ENCODE peak calls at places on chromosome 4, in ten cellular contexts. One of them, this sample, is unnamed. For H3K4me1, the result is how much of the 10 kb centered on the place peaks cover.

GRCh38 chr4:113871080-113871479 is 108.4 kb downstream of the ARSJ start:
- DNase-seq in Peyer's patch: no peak
- DNase-seq in uterus: no peak
- DNase-seq in A549: no peak
- DNase-seq in H1: no peak
- DNase-seq in esophagus squamous epithelium: no peak
- DNase-seq in adrenal gland: no peak
- DNase-seq in thyroid gland: no peak
- DNase-seq in HepG2: no peak
- DNase-seq in spleen: no peak
- DNase-seq in this sample: no peak

GRCh38 chr4:1540601-1541375 is 134.5 kb upstream of the NKX1-1 start:
- DNase-seq in thyroid gland: no peak
- DNase-seq in HepG2: no peak
- DNase-seq in H1: no peak
- DNase-seq in esophagus squamous epithelium: no peak
- DNase-seq in uterus: no peak
- DNase-seq in A549: no peak
- DNase-seq in spleen: no peak
- DNase-seq in adrenal gland: no peak
- DNase-seq in Peyer's patch: no peak
- DNase-seq in this sample: no peak

GRCh38 chr4:108018038-108018883 is 28.6 kb downstream of the HADH start:
- DNase-seq in HepG2: peak
- DNase-seq in H1: peak
- DNase-seq in A549: peak
- DNase-seq in esophagus squamous epithelium: no peak
- DNase-seq in spleen: peak
- DNase-seq in thyroid gland: peak
- DNase-seq in uterus: peak
- DNase-seq in adrenal gland: peak
- DNase-seq in Peyer's patch: peak
- DNase-seq in this sample: peak

GRCh38 chr4:42150653-42151567 is 1.5 kb downstream of the BEND4 start:
- DNase-seq in HepG2: no peak
- DNase-seq in thyroid gland: no peak
- DNase-seq in uterus: no peak
- DNase-seq in esophagus squamous epithelium: no peak
- DNase-seq in adrenal gland: no peak
- DNase-seq in H1: no peak
- DNase-seq in spleen: peak
- DNase-seq in A549: no peak
- DNase-seq in Peyer's patch: peak
- DNase-seq in this sample: peak

GRCh38 chr4:71026086-71026485 is 32.6 kb downstream of the DCK start:
- DNase-seq in esophagus squamous epithelium: no peak
- DNase-seq in Peyer's patch: no peak
- DNase-seq in spleen: no peak
- DNase-seq in thyroid gland: peak
- DNase-seq in A549: peak
- DNase-seq in adrenal gland: peak
- DNase-seq in H1: no peak
- DNase-seq in HepG2: peak
- DNase-seq in uterus: no peak
- DNase-seq in this sample: peak

GRCh38 chr4:17846256-17846655 is 35.5 kb downstream of the NCAPG start:
- DNase-seq in H1: no peak
- DNase-seq in uterus: no peak
- DNase-seq in esophagus squamous epithelium: no peak
- DNase-seq in A549: no peak
- DNase-seq in adrenal gland: no peak
- DNase-seq in HepG2: no peak
- DNase-seq in spleen: no peak
- DNase-seq in thyroid gland: no peak
- DNase-seq in Peyer's patch: no peak
- DNase-seq in this sample: no peak

GRCh38 chr4:155629183-155629825 is 37.3 kb upstream of the GUCY1A1 start:
- DNase-seq in spleen: no peak
- DNase-seq in uterus: no peak
- DNase-seq in esophagus squamous epithelium: no peak
- DNase-seq in A549: no peak
- DNase-seq in Peyer's patch: no peak
- DNase-seq in HepG2: no peak
- DNase-seq in thyroid gland: no peak
- DNase-seq in H1: no peak
- DNase-seq in adrenal gland: no peak
- DNase-seq in this sample: no peak

GRCh38 chr4:26687728-26688127 is 103.8 kb downstream of the TBC1D19 start:
- DNase-seq in thyroid gland: no peak
- DNase-seq in esophagus squamous epithelium: no peak
- DNase-seq in A549: no peak
- DNase-seq in spleen: no peak
- DNase-seq in H1: no peak
- DNase-seq in uterus: no peak
- DNase-seq in adrenal gland: no peak
- DNase-seq in Peyer's patch: no peak
- DNase-seq in HepG2: no peak
- DNase-seq in this sample: no peak

GRCh38 chr4:151014521-151015457 is at the start of gene LRBA:
- DNase-seq in HepG2: peak
- DNase-seq in thyroid gland: peak
- DNase-seq in H1: peak
- DNase-seq in adrenal gland: peak
- DNase-seq in uterus: peak
- DNase-seq in Peyer's patch: peak
- DNase-seq in spleen: peak
- DNase-seq in esophagus squamous epithelium: peak
- DNase-seq in A549: peak
- DNase-seq in this sample: peak

GRCh38 chr4:57064811-57065711 is 45.1 kb downstream of the IGFBP7 start:
- DNase-seq in spleen: no peak
- DNase-seq in Peyer's patch: no peak
- DNase-seq in adrenal gland: peak
- DNase-seq in thyroid gland: peak
- DNase-seq in HepG2: no peak
- DNase-seq in uterus: peak
- DNase-seq in esophagus squamous epithelium: no peak
- DNase-seq in H1: no peak
- DNase-seq in A549: peak
- DNase-seq in this sample: peak

GRCh38 chr4:57501715-57502114 is 391.5 kb upstream of the IGFBP7 start:
- DNase-seq in HepG2: no peak
- DNase-seq in A549: peak
- DNase-seq in H1: no peak
- DNase-seq in thyroid gland: peak
- DNase-seq in Peyer's patch: no peak
- DNase-seq in adrenal gland: no peak
- DNase-seq in esophagus squamous epithelium: no peak
- DNase-seq in spleen: no peak
- DNase-seq in uterus: no peak
- DNase-seq in this sample: no peak

GRCh38 chr4:4969298-4969697 is 50.0 kb downstream of the CYTL1 start:
- DNase-seq in H1: no peak
- DNase-seq in HepG2: no peak
- DNase-seq in spleen: no peak
- DNase-seq in adrenal gland: peak
- DNase-seq in uterus: peak
- DNase-seq in Peyer's patch: no peak
- DNase-seq in esophagus squamous epithelium: no peak
- DNase-seq in thyroid gland: no peak
- DNase-seq in A549: peak
- DNase-seq in this sample: no peak
- TF ChIP-seq POLR2A in H1: no peak
- TF ChIP-seq POLR2A in HepG2: no peak
- TF ChIP-seq POLR2A in spleen: no peak
- TF ChIP-seq POLR2A in adrenal gland: no peak
- TF ChIP-seq POLR2A in uterus: no peak
- TF ChIP-seq POLR2A in Peyer's patch: no peak
- TF ChIP-seq POLR2A in esophagus squamous epithelium: no peak
- TF ChIP-seq POLR2A in thyroid gland: no peak
- TF ChIP-seq POLR2A in A549: no peak
- TF ChIP-seq POLR2A in this sample: no peak

GRCh38 chr4:183399166-183399565 is 45.3 kb upstream of the CDKN2AIP start:
- DNase-seq in adrenal gland: no peak
- DNase-seq in uterus: no peak
- DNase-seq in A549: no peak
- DNase-seq in thyroid gland: no peak
- DNase-seq in esophagus squamous epithelium: no peak
- DNase-seq in H1: no peak
- DNase-seq in HepG2: no peak
- DNase-seq in Peyer's patch: no peak
- DNase-seq in spleen: no peak
- DNase-seq in this sample: no peak

GRCh38 chr4:183399616-183400015 is 44.8 kb upstream of the CDKN2AIP start:
- DNase-seq in HepG2: no peak
- DNase-seq in uterus: no peak
- DNase-seq in A549: no peak
- DNase-seq in spleen: no peak
- DNase-seq in esophagus squamous epithelium: no peak
- DNase-seq in adrenal gland: no peak
- DNase-seq in H1: no peak
- DNase-seq in thyroid gland: no peak
- DNase-seq in Peyer's patch: no peak
- DNase-seq in this sample: no peak

GRCh38 chr4:183398298-183399129 is 45.9 kb upstream of the CDKN2AIP start:
- DNase-seq in HepG2: peak
- DNase-seq in A549: peak
- DNase-seq in spleen: peak
- DNase-seq in Peyer's patch: peak
- DNase-seq in uterus: peak
- DNase-seq in esophagus squamous epithelium: peak
- DNase-seq in H1: peak
- DNase-seq in thyroid gland: peak
- DNase-seq in adrenal gland: peak
- DNase-seq in this sample: peak

GRCh38 chr4:183396187-183396738 is 48.2 kb upstream of the CDKN2AIP start:
- DNase-seq in uterus: no peak
- DNase-seq in HepG2: no peak
- DNase-seq in Peyer's patch: no peak
- DNase-seq in spleen: no peak
- DNase-seq in adrenal gland: no peak
- DNase-seq in A549: no peak
- DNase-seq in esophagus squamous epithelium: no peak
- DNase-seq in thyroid gland: no peak
- DNase-seq in H1: no peak
- DNase-seq in this sample: no peak

GRCh38 chr4:183397741-183398297 is 46.6 kb upstream of the CDKN2AIP start:
- DNase-seq in esophagus squamous epithelium: no peak
- DNase-seq in H1: no peak
- DNase-seq in adrenal gland: no peak
- DNase-seq in thyroid gland: no peak
- DNase-seq in uterus: no peak
- DNase-seq in A549: no peak
- DNase-seq in HepG2: no peak
- DNase-seq in Peyer's patch: no peak
- DNase-seq in spleen: no peak
- DNase-seq in this sample: no peak
- H3K27ac ChIP-seq in esophagus squamous epithelium: peak
- H3K27ac ChIP-seq in H1: no peak
- H3K27ac ChIP-seq in adrenal gland: no peak
- H3K27ac ChIP-seq in thyroid gland: no peak
- H3K27ac ChIP-seq in uterus: no peak
- H3K27ac ChIP-seq in A549: peak
- H3K27ac ChIP-seq in HepG2: no peak
- H3K27ac ChIP-seq in Peyer's patch: no peak
- H3K27ac ChIP-seq in spleen: no peak
- H3K27ac ChIP-seq in this sample: no peak

DNA sequence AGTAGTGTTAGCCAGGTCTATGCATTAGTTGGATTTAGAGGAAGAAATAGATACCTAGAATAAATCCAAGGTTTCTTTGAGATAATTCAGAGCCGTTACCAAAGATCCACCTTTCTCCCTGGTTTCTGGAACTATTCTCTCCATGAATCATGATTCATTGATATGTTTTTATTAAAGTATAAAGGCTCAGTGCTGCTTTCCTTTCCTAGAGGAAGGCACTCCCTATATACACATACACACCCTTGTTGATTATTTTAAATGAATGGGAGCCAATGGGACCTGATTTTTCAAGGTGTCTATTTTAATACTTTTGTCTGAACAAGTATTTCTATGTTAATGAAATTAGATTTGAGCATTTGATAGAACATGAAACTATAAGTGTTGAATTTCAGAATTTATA is 146.8 kb upstream of the SPRY1 start:
- DNase-seq in H1: no peak
- DNase-seq in adrenal gland: no peak
- DNase-seq in A549: no peak
- DNase-seq in thyroid gland: no peak
- DNase-seq in Peyer's patch: no peak
- DNase-seq in HepG2: no peak
- DNase-seq in uterus: no peak
- DNase-seq in esophagus squamous epithelium: no peak
- DNase-seq in spleen: no peak
- DNase-seq in this sample: no peak
- H3K4me1 ChIP-seq in H1: under half
- H3K4me1 ChIP-seq in adrenal gland: under half
- H3K4me1 ChIP-seq in A549: under half
- H3K4me1 ChIP-seq in thyroid gland: under half
- H3K4me1 ChIP-seq in Peyer's patch: under half
- H3K4me1 ChIP-seq in HepG2: under half
- H3K4me1 ChIP-seq in uterus: under half
- H3K4me1 ChIP-seq in esophagus squamous epithelium: under half
- H3K4me1 ChIP-seq in spleen: under half
- H3K4me1 ChIP-seq in this sample: under half

DNA sequence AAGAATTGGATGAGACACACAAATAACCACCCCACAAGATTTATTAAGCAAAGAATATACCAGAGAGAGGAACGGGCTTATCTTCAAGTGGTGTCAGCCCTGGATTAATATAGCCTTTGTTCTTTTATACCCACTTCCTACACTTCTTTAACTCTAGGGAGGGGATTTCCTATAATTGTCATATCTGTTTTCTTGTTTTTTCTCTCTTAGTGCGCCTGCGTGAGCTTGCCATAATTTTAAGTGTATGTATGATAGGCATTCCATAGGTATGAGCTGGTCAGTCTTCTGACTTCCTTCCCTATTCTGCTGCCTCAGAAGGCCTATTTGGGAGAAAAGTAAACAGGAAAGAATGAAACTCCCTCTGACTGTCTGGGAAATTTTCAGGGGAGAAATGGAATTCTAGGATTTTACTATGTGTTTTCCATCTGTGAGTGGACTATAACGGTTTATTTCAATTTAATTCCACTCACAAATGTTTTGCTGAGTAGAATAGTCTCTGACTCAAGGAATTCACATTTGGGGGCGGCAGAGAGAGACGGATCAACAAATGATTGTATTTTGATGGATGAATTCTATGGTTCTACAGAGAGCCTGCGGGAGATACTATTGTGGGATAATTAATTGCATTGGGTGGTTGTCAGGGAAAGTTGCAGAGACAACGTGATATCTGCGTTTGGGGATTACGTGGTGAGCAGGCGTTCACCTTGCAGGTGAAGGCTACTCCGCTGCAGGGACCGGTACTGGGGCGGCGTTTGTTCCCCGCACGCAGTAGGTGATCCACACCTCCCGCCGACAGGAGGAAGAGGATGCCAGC is 626 bp upstream of the CEP135 start:
- DNase-seq in Peyer's patch: peak
- DNase-seq in adrenal gland: no peak
- DNase-seq in H1: no peak
- DNase-seq in HepG2: peak
- DNase-seq in A549: peak
- DNase-seq in esophagus squamous epithelium: no peak
- DNase-seq in spleen: no peak
- DNase-seq in uterus: no peak
- DNase-seq in thyroid gland: no peak
- DNase-seq in this sample: no peak
- TF ChIP-seq POLR2A in Peyer's patch: no peak
- TF ChIP-seq POLR2A in adrenal gland: peak
- TF ChIP-seq POLR2A in H1: no peak
- TF ChIP-seq POLR2A in HepG2: no peak
- TF ChIP-seq POLR2A in A549: no peak
- TF ChIP-seq POLR2A in esophagus squamous epithelium: no peak
- TF ChIP-seq POLR2A in spleen: no peak
- TF ChIP-seq POLR2A in uterus: no peak
- TF ChIP-seq POLR2A in thyroid gland: no peak
- TF ChIP-seq POLR2A in this sample: no peak